ENCODE peak calls at places on chromosomes 1 and 21, in five cellular contexts. H is suprapubic skin, S is GM12892, J is HCT116, V is endothelial cell of umbilical vein. Q is an unnamed sample.
A peak's percentile ranks its signal among the peaks of the same experiment; 100 is the strongest.

GRCh38 chr1:54355931-54356679 is 50.1 kb downstream of the SSBP3 start:
- DNase-seq in J (no peak), V (no peak), S (no peak), H (no peak), Q (no peak)

GRCh38 chr1:5595531-5596170 is 396.6 kb downstream of the NPHP4 start:
- DNase-seq in H (no peak), V (no peak), S (no peak), J (no peak), Q (no peak)

GRCh38 chr1:155116113-155116764 is 11.4 kb upstream of the EFNA1 start:
- DNase-seq in V (no peak), H (no peak), J (no peak), S (no peak), Q (no peak)

GRCh38 chr1:151596166-151596933 is 15.5 kb upstream of the SNX27 start:
- DNase-seq in V (peak; percentile 57), S (no peak), J (no peak), H (no peak), Q (no peak)

GRCh38 chr21:45057886-45058285 is 16.5 kb upstream of the ADARB1 start:
- DNase-seq in J (no peak), S (no peak), V (no peak), H (no peak), Q (no peak)

GRCh38 chr1:235642021-235642942 is 7.3 kb downstream of the GNG4 start:
- DNase-seq in J (peak; percentile 58), H (no peak), S (peak; percentile 52), V (peak; percentile 62), Q (no peak)

GRCh38 chr21:17789660-17790059 is 29.5 kb downstream of the C21orf91 start:
- DNase-seq in V (no peak), S (no peak), J (no peak), H (no peak), Q (no peak)

GRCh38 chr1:230900984-230901383 is 32.7 kb upstream of the C1orf198 start:
- DNase-seq in J (no peak), S (no peak), H (no peak), V (no peak), Q (no peak)

GRCh38 chr1:151372411-151372934 is at the start of gene SELENBP1:
- DNase-seq in S (no peak), J (no peak), V (peak; percentile 64), H (peak; percentile 80), Q (no peak)

GRCh38 chr1:164006621-164007020 is 552.4 kb upstream of the PBX1 start:
- DNase-seq in S (no peak), J (no peak), V (no peak), H (no peak), Q (no peak)

GRCh38 chr21:36477001-36477400 is 2.9 kb downstream of the CLDN14 start:
- DNase-seq in V (no peak), S (no peak), H (no peak), J (no peak), Q (no peak)

GRCh38 chr1:92980732-92981647 is 19.7 kb upstream of the DIPK1A start:
- DNase-seq in S (no peak), J (no peak), H (no peak), V (no peak), Q (no peak)

GRCh38 chr1:165561257-165561656 is 17.5 kb downstream of the LRRC52 start:
- DNase-seq in J (no peak), S (no peak), H (no peak), V (no peak), Q (no peak)

GRCh38 chr1:52098139-52098871 is 42.2 kb downstream of the BTF3L4 start:
- DNase-seq in S (no peak), H (no peak), V (no peak), J (no peak), Q (no peak)

GRCh38 chr1:246631426-246631825 is 65.2 kb downstream of the CNST start:
- DNase-seq in S (no peak), V (no peak), J (no peak), H (no peak), Q (no peak)

GRCh38 chr1:98422821-98423220 is 238.7 kb upstream of the SNX7 start:
- DNase-seq in J (no peak), V (no peak), S (no peak), H (no peak), Q (no peak)

GRCh38 chr1:107464827-107465226 is 324.0 kb downstream of the NTNG1 start:
- DNase-seq in J (no peak), V (no peak), H (no peak), S (no peak), Q (no peak)

GRCh38 chr1:107467286-107467685 is 326.4 kb downstream of the NTNG1 start:
- DNase-seq in J (no peak), S (no peak), H (no peak), V (no peak), Q (no peak)

GRCh38 chr1:107473065-107473464 is 332.2 kb downstream of the NTNG1 start:
- DNase-seq in J (no peak), V (no peak), S (no peak), H (no peak), Q (no peak)

DNA sequence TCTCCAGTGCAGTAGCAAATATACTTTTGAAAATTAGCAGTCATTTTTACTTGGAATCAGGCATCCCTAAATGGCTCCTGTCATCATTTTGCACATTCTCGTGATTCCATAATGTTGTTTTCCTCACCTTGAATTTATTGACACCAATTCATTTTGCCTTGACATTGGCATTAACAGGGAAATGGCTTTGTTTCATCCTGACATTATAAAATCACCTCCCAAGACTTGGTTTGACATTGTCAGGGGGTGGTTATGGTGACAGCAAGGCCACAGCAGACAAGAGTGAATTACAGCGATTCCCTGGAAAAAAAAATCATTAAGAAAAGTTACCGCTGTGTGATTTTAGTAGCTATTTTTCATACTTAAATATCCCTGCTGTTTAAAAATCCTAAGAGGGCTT is 327.0 kb downstream of the NTNG1 start:
- DNase-seq in H (no peak), V (no peak), J (no peak), S (no peak), Q (no peak)
- TF ChIP-seq POLR2AphosphoS5 in H (no peak), V (no peak), J (no peak), S (no peak), Q (no peak)

DNA sequence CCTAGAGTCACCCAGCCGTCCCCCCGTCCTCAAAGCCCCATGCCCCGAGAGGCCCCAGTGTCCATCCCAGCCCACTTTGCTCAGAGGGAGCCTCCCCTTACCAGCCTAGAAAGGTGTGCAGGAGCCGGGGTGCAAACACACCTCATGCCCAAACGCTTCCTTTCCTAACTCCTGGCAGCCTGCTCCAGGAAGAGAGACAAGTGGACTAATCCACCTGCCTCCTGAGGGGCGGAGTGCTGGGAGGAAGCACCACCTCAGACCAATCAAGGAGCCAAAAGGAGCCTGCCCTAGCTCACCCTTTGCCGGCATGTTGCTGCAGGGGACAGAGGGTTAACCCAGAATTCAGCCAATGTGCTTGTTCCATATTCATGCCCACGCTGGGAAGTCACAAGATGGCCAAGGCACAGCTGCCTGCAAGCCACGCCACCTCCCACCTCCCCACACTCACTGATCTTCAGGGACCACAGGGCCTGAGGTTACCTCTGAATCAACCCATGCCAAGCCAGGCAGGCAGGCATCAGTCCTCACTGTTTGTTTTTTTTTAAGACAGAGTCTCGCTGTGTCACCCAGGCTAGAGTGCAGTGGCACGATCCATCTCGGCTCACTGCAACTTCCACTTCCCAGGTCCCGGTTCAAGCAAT is 27.8 kb downstream of the PLEKHA6 start:
- DNase-seq in J (no peak), H (no peak), V (no peak), S (no peak), Q (no peak)
- TF ChIP-seq POLR2AphosphoS5 in J (no peak), H (no peak), V (no peak), S (no peak), Q (no peak)

GRCh38 chr1:183029591-183030000 is 6.4 kb downstream of the LAMC1 start:
- DNase-seq in H (no peak), J (no peak), V (no peak), S (no peak), Q (no peak)
- TF ChIP-seq POLR2AphosphoS5 in H (no peak), J (no peak), V (peak; percentile 18), S (no peak), Q (no peak)

DNA sequence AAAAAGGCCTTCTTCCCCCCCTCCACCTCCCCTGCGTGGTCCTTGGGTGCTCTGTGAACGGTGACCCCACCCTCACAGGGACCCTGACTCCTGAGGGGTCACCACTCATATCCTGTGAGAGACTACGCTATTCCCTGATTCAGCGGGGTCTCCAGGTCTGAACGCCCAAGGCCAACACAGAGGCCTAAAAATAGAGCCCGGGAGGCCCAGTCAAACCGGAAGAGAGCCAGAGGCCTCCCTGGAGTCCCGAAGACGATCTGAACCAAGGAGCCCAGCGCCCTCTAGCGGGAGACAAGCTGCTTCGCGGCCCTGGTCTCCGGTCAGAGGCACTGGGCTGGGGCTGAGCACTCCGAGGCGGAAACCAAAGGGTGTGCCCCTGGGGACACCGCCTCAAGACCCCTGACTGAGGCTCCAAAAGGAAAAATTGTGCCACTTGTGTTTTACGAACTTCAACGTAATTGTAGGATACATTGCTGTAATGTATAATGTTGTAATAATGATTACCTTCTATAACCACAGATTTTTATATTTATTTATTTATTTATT is 42.4 kb upstream of the PSEN2 start:
- DNase-seq in S (peak; percentile 95), J (peak; percentile 90), V (peak; percentile 87), H (peak; percentile 97), Q (peak; percentile 61)
- TF ChIP-seq POLR2AphosphoS5 in S (no peak), J (no peak), V (peak; percentile 48), H (peak; percentile 57), Q (no peak)

GRCh38 chr1:240478536-240478935 is 133.4 kb downstream of the GREM2 start:
- DNase-seq in H (no peak), V (no peak), S (no peak), J (no peak), Q (no peak)
- TF ChIP-seq POLR2AphosphoS5 in H (no peak), V (no peak), S (no peak), J (no peak), Q (no peak)

DNA sequence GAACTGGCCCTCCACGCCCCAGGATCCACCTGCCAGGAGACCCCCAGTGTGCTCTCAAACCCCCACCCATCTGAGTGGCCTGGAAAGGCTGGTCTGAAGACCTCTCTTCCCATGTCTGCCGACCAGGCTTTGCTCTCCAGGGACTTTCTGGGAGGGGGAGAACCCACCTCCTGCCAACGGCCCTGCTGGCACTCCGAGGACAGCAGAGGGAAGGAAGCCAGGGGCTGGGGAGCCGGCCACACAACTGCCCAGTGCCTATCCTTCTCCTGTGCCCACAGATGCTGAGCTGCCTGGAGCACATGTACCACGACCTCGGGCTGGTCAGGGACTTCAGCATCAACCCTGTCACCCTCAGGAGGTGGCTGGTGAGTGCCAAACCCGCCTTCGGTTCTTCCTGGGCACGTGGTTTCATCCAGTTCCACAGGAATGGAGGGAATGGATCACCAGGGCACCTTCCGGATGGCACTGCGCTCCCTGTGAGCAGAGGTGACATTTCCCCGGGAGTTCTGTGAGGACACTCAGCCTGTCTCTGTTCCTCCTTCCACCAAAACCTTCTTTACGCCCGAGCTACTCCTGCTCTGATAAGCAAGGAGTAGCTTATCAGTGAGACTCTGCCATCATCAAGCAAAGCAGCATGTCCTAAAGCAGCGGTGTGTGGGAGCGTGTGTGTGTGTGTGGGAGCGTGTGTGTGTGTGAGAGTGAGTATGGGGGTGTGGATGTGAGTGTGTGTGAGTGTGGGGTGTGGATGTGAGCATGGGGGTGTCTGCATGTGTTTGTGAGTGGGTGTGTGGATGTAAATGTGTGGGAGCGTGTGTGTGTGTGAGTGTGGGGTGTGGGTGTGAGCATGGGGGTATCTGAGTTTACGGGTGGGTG is 105.5 kb downstream of the PDE9A start:
- DNase-seq in V (no peak), H (no peak), J (no peak), S (no peak), Q (no peak)
- TF ChIP-seq POLR2AphosphoS5 in V (no peak), H (no peak), J (no peak), S (no peak), Q (no peak)

Q was measured in SK-N-MC.